ENCODE peak calls at places on chromosomes 5 and 9, in five cellular contexts. I is cardiac muscle cell, A is T-helper 2 cell, R is GM04504, C is HEK293T. U is an unnamed sample.

GRCh38 chr9:1303911-1304310 is 253.8 kb downstream of the DMRT2 start:
- DNase-seq in I (no peak), C (no peak), R (no peak), A (no peak), U (no peak)

GRCh38 chr5:117110548-117110947 is 535.9 kb upstream of the SEMA6A start:
- DNase-seq in A (no peak), C (no peak), R (no peak), I (no peak), U (no peak)

GRCh38 chr5:5979362-5979760 is 399.0 kb downstream of the MED10 start:
- DNase-seq in C (no peak), I (no peak), R (no peak), A (no peak), U (no peak)

GRCh38 chr9:93254061-93254481 is 70.1 kb downstream of the WNK2 start:
- DNase-seq in A (no peak), C (no peak), I (no peak), R (no peak), U (no peak)

GRCh38 chr9:13732290-13732689 is 452.8 kb upstream of the MPDZ start:
- DNase-seq in I (no peak), C (no peak), A (no peak), R (no peak), U (no peak)

GRCh38 chr9:127283917-127284316 is 19.3 kb downstream of the GARNL3 start:
- DNase-seq in A (no peak), R (peak), C (no peak), I (no peak), U (peak)

GRCh38 chr5:135058326-135058725 is 24.3 kb upstream of the PITX1 start:
- DNase-seq in A (no peak), C (no peak), R (no peak), I (no peak), U (no peak)

GRCh38 chr5:14447958-14448881 is 133.4 kb upstream of the OTULINL start:
- DNase-seq in R (no peak), I (peak), C (no peak), A (no peak), U (no peak)

GRCh38 chr9:136996361-136997281 is at the start of gene CLIC3:
- DNase-seq in R (no peak), A (no peak), I (no peak), C (no peak), U (peak)

GRCh38 chr5:30667293-30667692 is 526.2 kb upstream of the CDH6 start:
- DNase-seq in A (no peak), R (no peak), C (no peak), I (no peak), U (no peak)

GRCh38 chr9:133818444-133818843 is 80.3 kb upstream of the SARDH start:
- DNase-seq in I (no peak), A (no peak), C (no peak), R (no peak), U (no peak)

GRCh38 chr5:2093859-2094615 is 211.3 kb upstream of the IRX4 start:
- DNase-seq in C (no peak), R (no peak), A (no peak), I (no peak), U (no peak)

GRCh38 chr5:75611324-75612210 is at the start of gene ANKDD1B:
- DNase-seq in R (no peak), C (peak), A (no peak), I (peak), U (peak)

GRCh38 chr5:97452646-97453045 is 269.6 kb upstream of the RIOK2 start:
- DNase-seq in C (no peak), I (no peak), A (no peak), R (no peak), U (no peak)

GRCh38 chr5:141258464-141258863 is 13.3 kb downstream of the PCDHB15 start:
- DNase-seq in C (no peak), R (no peak), A (no peak), I (no peak), U (no peak)

GRCh38 chr5:157603333-157604190 is 28.0 kb upstream of the ADAM19 start:
- DNase-seq in I (no peak), A (peak), R (peak), C (no peak), U (no peak)

GRCh38 chr5:16502866-16503265 is 37.3 kb upstream of the ZNF622 start:
- DNase-seq in I (no peak), C (no peak), R (no peak), A (no peak), U (no peak)

GRCh38 chr5:93299596-93300308 is 281.3 kb downstream of the NR2F1-AS1 start:
- DNase-seq in A (no peak), I (no peak), C (peak), R (no peak), U (no peak)

GRCh38 chr9:25658587-25658986 is 19.7 kb downstream of the TUSC1 start:
- DNase-seq in I (no peak), C (no peak), A (no peak), R (no peak), U (no peak)

GRCh38 chr9:135809166-135809565 is 98.2 kb downstream of the CAMSAP1 start:
- DNase-seq in I (no peak), C (no peak), R (peak), A (no peak), U (no peak)

GRCh38 chr9:94623253-94623652 is 16.1 kb downstream of the FBP1 start:
- DNase-seq in I (peak), C (peak), A (peak), R (no peak), U (peak)

GRCh38 chr5:111144352-111144930 is 52.3 kb downstream of the WDR36 start:
- DNase-seq in I (no peak), C (no peak), A (no peak), R (no peak), U (no peak)

GRCh38 chr9:91847576-91847975 is 102.5 kb downstream of the ROR2 start:
- DNase-seq in A (no peak), C (no peak), R (no peak), I (no peak), U (no peak)

GRCh38 chr5:81545911-81546310 is 152.0 kb upstream of the ACOT12 start:
- DNase-seq in A (no peak), R (no peak), C (no peak), I (no peak), U (no peak)

GRCh38 chr5:111486055-111486454 is 26.3 kb downstream of the STARD4 start:
- DNase-seq in A (no peak), C (no peak), R (no peak), I (no peak), U (no peak)

GRCh38 chr5:176474476-176474875 is 26.3 kb downstream of the FAF2 start:
- DNase-seq in A (no peak), I (no peak), C (no peak), R (no peak), U (no peak)

GRCh38 chr5:65927497-65928340 is 1.3 kb downstream of the ERBIN start:
- DNase-seq in I (peak), A (no peak), C (peak), R (peak), U (peak)

GRCh38 chr5:29321591-29321990 is 1871.9 kb upstream of the CDH6 start:
- DNase-seq in A (no peak), C (no peak), R (no peak), I (no peak), U (no peak)

GRCh38 chr5:54455413-54456157 is at the start of gene HSPB3:
- DNase-seq in A (no peak), C (no peak), I (peak), R (peak), U (no peak)

GRCh38 chr5:137220523-137220927 is 278.6 kb downstream of the SPOCK1 start:
- DNase-seq in I (peak), A (no peak), R (peak), C (peak), U (peak)

GRCh38 chr5:29845206-29845605 is 1348.3 kb upstream of the CDH6 start:
- DNase-seq in I (no peak), C (no peak), R (no peak), A (no peak), U (no peak)

GRCh38 chr9:76716270-76716669 is 48.0 kb upstream of the PCA3 start:
- DNase-seq in C (peak), A (no peak), I (no peak), R (no peak), U (no peak)

GRCh38 chr9:110979636-110980035 is 58.6 kb downstream of the LPAR1 start:
- DNase-seq in I (no peak), C (no peak), R (no peak), A (no peak), U (no peak)